ENCODE peak calls at places on chromosomes 12 and 14, in seven cellular contexts. B is endothelial cell, J is T47D, I is RPMI8226, U is mesenchymal stem cell, S is NAMALWA, K is LoVo. P is an unnamed sample.

GRCh38 chr14:21092147-21093011 is 6.1 kb downstream of the ZNF219 start:
- DNase-seq in K (peak), B (peak), I (peak), U (peak), J (peak), S (peak), P (peak)

GRCh38 chr14:24307575-24308341 is at the start of gene CIDEB:
- DNase-seq in J (peak), I (peak), B (peak), K (peak), S (peak), U (peak), P (peak)

GRCh38 chr14:54676822-54677708 is 110.1 kb downstream of the SAMD4A start:
- DNase-seq in K (peak), J (no peak), I (no peak), U (peak), S (no peak), B (no peak), P (no peak)

GRCh38 chr12:91181053-91181452 is 1.6 kb downstream of the DCN start:
- DNase-seq in J (no peak), S (no peak), K (no peak), I (no peak), B (no peak), U (peak), P (no peak)

GRCh38 chr12:50618864-50619609 is 114.3 kb downstream of the DIP2B start:
- DNase-seq in S (no peak), B (no peak), I (no peak), J (no peak), K (peak), U (peak), P (no peak)

GRCh38 chr12:402127-402456 is 648 bp downstream of the CCDC77 start:
- DNase-seq in K (peak), I (peak), S (peak), U (peak), B (peak), J (no peak), P (peak)

GRCh38 chr12:49200882-49201594 is 12.2 kb upstream of the TUBA1A start:
- DNase-seq in J (no peak), S (peak), K (peak), U (peak), B (no peak), I (peak), P (no peak)

GRCh38 chr12:69339999-69340398 is 8.2 kb upstream of the LYZ start:
- DNase-seq in J (no peak), I (no peak), S (no peak), B (no peak), K (no peak), U (no peak), P (no peak)

GRCh38 chr14:93430319-93430801 is 379 bp upstream of the UNC79 start:
- DNase-seq in B (peak), U (no peak), I (no peak), J (peak), S (no peak), K (no peak), P (no peak)

GRCh38 chr12:101732318-101732717 is 6.9 kb downstream of the SYCP3 start:
- DNase-seq in K (no peak), I (no peak), S (peak), U (no peak), B (no peak), J (no peak), P (no peak)

GRCh38 chr14:99509871-99510555 is 28.8 kb downstream of the CCNK start:
- DNase-seq in J (no peak), I (no peak), B (no peak), K (no peak), U (no peak), S (no peak), P (no peak)

GRCh38 chr12:108060910-108061309 is 68.2 kb upstream of the WSCD2 start:
- DNase-seq in S (no peak), B (no peak), U (no peak), K (no peak), J (no peak), I (no peak), P (no peak)

GRCh38 chr12:116432321-116432750 is 126.8 kb upstream of the MAP1LC3B2 start:
- DNase-seq in J (no peak), K (no peak), U (peak), S (no peak), I (no peak), B (no peak), P (no peak)

GRCh38 chr12:48938805-48939204 is 13.5 kb upstream of the FKBP11 start:
- DNase-seq in B (no peak), J (no peak), K (no peak), I (peak), U (no peak), S (peak), P (no peak)

GRCh38 chr12:75592086-75592485 is 80.7 kb upstream of the KRR1 start:
- DNase-seq in K (no peak), B (no peak), S (no peak), J (no peak), U (no peak), I (no peak), P (no peak)

GRCh38 chr14:103558071-103558882 is 4.2 kb downstream of the BAG5 start:
- DNase-seq in U (peak), K (no peak), B (no peak), I (no peak), S (no peak), J (no peak), P (no peak)